ENCODE peak calls at places on chromosomes 2 and 18, in eight cellular contexts. B, Y, Q, C, F, S, M and P are unnamed samples.

GRCh38 chr2:223501604-223502003 is 100.6 kb downstream of the SCG2 start:
- DNase-seq in B (no peak), Y (no peak), Q (no peak), C (no peak), F (no peak), S (no peak), M (no peak), P (no peak)

GRCh38 chr2:149650006-149650405 is 62.4 kb upstream of the MMADHC start:
- DNase-seq in B (no peak), Y (peak; percentile 51), Q (no peak), C (no peak), F (no peak), S (peak; percentile 78), M (no peak), P (no peak)

GRCh38 chr2:9167718-9168657 is 38.6 kb upstream of the ASAP2 start:
- DNase-seq in B (no peak), Y (no peak), Q (no peak), C (no peak), F (no peak), S (no peak), M (no peak), P (no peak)

GRCh38 chr18:10035306-10035991 is 121.6 kb downstream of the VAPA start:
- DNase-seq in B (peak; percentile 57), Y (no peak), Q (no peak), C (no peak), F (no peak), S (no peak), M (peak; percentile 62), P (no peak)

GRCh38 chr2:132804045-132804444 is 134.0 kb upstream of the LYPD1 start:
- DNase-seq in B (peak; percentile 78), Y (peak; percentile 86), Q (no peak), C (no peak), F (no peak), S (peak; percentile 15), M (no peak), P (no peak)

GRCh38 chr18:55499526-55499925 is 88.5 kb downstream of the TCF4 start:
- DNase-seq in B (no peak), Y (no peak), Q (no peak), C (no peak), F (no peak), S (no peak), M (no peak), P (no peak)

GRCh38 chr2:131673400-131674173 is 145.9 kb downstream of the CCDC74A start:
- DNase-seq in B (peak; percentile 72), Y (peak; percentile 44), Q (peak; percentile 78), C (no peak), F (peak; percentile 75), S (peak; percentile 71), M (peak; percentile 75), P (peak; percentile 72)

GRCh38 chr2:38217401-38218188 is 141.6 kb upstream of the CYP1B1 start:
- DNase-seq in B (no peak), Y (no peak), Q (no peak), C (no peak), F (no peak), S (no peak), M (no peak), P (no peak)

GRCh38 chr2:147760984-147761383 is 83.8 kb upstream of the ACVR2A start:
- DNase-seq in B (no peak), Y (peak; percentile 4), Q (no peak), C (no peak), F (no peak), S (no peak), M (no peak), P (no peak)

DNA sequence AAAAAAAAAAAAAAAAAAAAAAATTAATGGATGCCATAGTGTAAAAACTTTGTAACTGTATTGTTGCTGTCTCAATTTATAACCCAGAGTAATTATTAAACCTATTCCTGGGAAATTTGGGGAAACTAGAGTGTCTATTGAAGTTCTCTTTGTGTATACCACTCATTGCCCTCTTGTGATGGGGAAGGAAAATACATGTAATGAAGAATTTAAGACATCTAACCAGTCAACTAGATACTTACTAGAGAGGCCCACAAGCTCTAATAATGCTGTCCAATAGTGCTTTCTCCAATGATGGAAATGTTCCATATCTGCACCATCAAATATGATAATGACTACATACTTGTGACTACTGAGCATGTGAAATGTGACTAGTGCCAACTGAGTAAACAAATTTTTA is 168.5 kb upstream of the SLC39A10 start:
- DNase-seq in B (peak; percentile 7), Y (peak; percentile 5), Q (no peak), C (no peak), F (no peak), S (no peak), M (no peak), P (no peak)
- TF ChIP-seq CTCF in B (no peak), Y (no peak), Q (no peak), C (no peak), F (no peak), S (no peak), M (no peak), P (no peak)

GRCh38 chr18:76496200-76496890 is 1.3 kb upstream of the ZNF516 start:
- DNase-seq in B (peak; percentile 69), Y (peak; percentile 74), Q (peak; percentile 31), C (no peak), F (peak; percentile 67), S (peak; percentile 81), M (no peak), P (peak; percentile 33)

GRCh38 chr18:76493213-76494107 is 1.6 kb downstream of the ZNF516 start:
- DNase-seq in B (peak; percentile 56), Y (peak; percentile 72), Q (peak; percentile 73), C (no peak), F (no peak), S (peak; percentile 30), M (no peak), P (peak; percentile 84)

GRCh38 chr18:76494181-76494540 is 881 bp downstream of the ZNF516 start:
- DNase-seq in B (peak; percentile 60), Y (peak; percentile 43), Q (peak; percentile 38), C (no peak), F (no peak), S (peak; percentile 47), M (no peak), P (peak; percentile 29)

GRCh38 chr18:76494541-76495403 is at the start of gene ZNF516:
- DNase-seq in B (peak; percentile 64), Y (peak; percentile 34), Q (peak; percentile 65), C (no peak), F (peak; percentile 46), S (peak; percentile 39), M (no peak), P (peak; percentile 66)

GRCh38 chr18:76495435-76496199 is 575 bp upstream of the ZNF516 start:
- DNase-seq in B (peak; percentile 66), Y (peak; percentile 65), Q (peak; percentile 73), C (no peak), F (no peak), S (peak; percentile 47), M (no peak), P (peak; percentile 56)
- TF ChIP-seq CTCF in B (no peak), Y (no peak), Q (no peak), C (no peak), F (no peak), S (no peak), M (no peak), P (no peak)

GRCh38 chr18:63949068-63949737 is at the start of gene HMSD:
- DNase-seq in B (peak; percentile 88), Y (no peak), Q (peak; percentile 91), C (no peak), F (peak; percentile 52), S (peak; percentile 36), M (no peak), P (peak; percentile 80)
- TF ChIP-seq CTCF in B (peak; percentile 58), Y (peak; percentile 17), Q (peak; percentile 57), C (peak; percentile 52), F (peak; percentile 51), S (peak; percentile 33), M (no peak), P (peak; percentile 24)

DNA sequence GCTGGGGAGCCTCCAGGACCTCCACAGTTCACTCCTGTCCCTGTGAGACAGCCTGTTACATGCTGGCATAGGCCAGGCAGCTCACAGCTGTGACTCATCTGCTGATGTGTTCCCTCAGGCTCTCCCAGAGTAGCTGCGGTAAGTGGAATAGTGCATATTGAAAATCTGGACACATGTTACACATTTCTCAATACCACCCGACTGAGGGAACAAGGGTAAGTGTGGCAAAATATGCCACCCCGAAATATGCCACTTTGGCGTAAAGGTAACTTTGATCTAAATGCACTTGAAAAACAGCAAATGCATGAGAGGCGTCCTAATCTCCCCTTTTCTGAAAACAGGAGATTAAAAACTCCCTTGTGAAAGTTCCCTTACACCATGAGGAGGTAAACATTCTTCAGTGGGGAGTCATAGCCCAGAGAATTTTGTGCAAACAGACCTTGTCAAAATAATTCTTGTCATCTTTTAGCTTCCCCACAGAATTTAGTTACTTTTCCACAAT is 557.9 kb downstream of the CCDC85A start:
- DNase-seq in B (peak; percentile 44), Y (peak; percentile 71), Q (no peak), C (peak; percentile 65), F (peak; percentile 16), S (peak; percentile 88), M (no peak), P (no peak)
- TF ChIP-seq CTCF in B (no peak), Y (no peak), Q (no peak), C (no peak), F (no peak), S (no peak), M (no peak), P (no peak)

DNA sequence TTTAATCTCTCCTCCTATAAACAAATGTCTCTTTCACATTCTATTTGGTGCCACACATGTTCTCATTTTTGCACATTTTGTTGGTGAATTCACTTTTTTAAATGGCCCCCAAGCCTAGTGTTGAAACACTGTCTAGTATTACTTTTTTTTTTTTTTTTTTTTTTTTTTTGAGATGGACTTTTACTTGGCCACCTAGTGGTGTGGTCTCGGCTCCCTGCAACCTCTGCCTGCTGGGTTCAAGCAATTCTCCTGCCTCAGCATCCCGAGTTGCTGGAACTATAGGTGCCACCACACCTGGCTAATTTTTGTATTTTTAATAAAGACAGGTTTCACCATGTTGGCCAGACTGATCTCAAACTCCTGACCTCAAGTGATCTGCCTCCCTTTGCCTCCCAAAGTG is 273.8 kb upstream of the SLC14A2 start:
- DNase-seq in B (no peak), Y (no peak), Q (no peak), C (no peak), F (no peak), S (no peak), M (no peak), P (no peak)
- TF ChIP-seq CTCF in B (peak; percentile 7), Y (no peak), Q (no peak), C (peak; percentile 15), F (no peak), S (no peak), M (no peak), P (no peak)

GRCh38 chr2:192741889-192742288 is 547.2 kb upstream of the TMEFF2 start:
- DNase-seq in B (peak; percentile 52), Y (no peak), Q (no peak), C (no peak), F (no peak), S (peak; percentile 13), M (no peak), P (no peak)
- TF ChIP-seq CTCF in B (peak; percentile 53), Y (no peak), Q (no peak), C (no peak), F (no peak), S (peak; percentile 3), M (no peak), P (no peak)